ENCODE peak calls at places on chromosomes 13 and 19, in four cellular contexts. K is endothelial cell; H is activated T-cell treated with anti-CD3 and anti-CD28 coated beads, Interleukin-2, amount 50 U/mL, for 72 hours; L is Calu3. J is an unnamed sample.

GRCh38 chr19:41700381-41701195 is 7.8 kb upstream of the CEACAM5 start:
- DNase-seq in K (no peak), H (no peak), L (no peak), J (peak)

GRCh38 chr13:25652764-25653163 is 281.0 kb downstream of the ATP8A2 start:
- DNase-seq in K (no peak), H (no peak), L (no peak), J (no peak)

GRCh38 chr19:32497386-32497785 is 83.6 kb upstream of the PDCD5 start:
- DNase-seq in K (no peak), H (no peak), L (no peak), J (no peak)

GRCh38 chr19:13430790-13431582 is 75.3 kb downstream of the CACNA1A start:
- DNase-seq in K (peak), H (peak), L (peak), J (peak)

GRCh38 chr13:100904293-100904976 is 229.8 kb upstream of the TMTC4 start:
- DNase-seq in K (no peak), H (no peak), L (no peak), J (no peak)

GRCh38 chr19:10007811-10008211 is 2.5 kb downstream of the COL5A3 start:
- DNase-seq in K (no peak), H (no peak), L (no peak), J (no peak)

GRCh38 chr13:22082437-22083100 is 411.7 kb downstream of the FGF9 start:
- DNase-seq in K (peak), H (no peak), L (no peak), J (no peak)

GRCh38 chr19:7191946-7192691 is 102.1 kb downstream of the INSR start:
- DNase-seq in K (no peak), H (peak), L (no peak), J (no peak)

GRCh38 chr13:77563110-77563509 is 27.6 kb downstream of the SCEL start:
- DNase-seq in K (no peak), H (no peak), L (no peak), J (no peak)